ENCODE peak calls at places on chromosomes 11 and 22, in four cellular contexts. G is HL-60, T is K562, F is GM12878. O is an unnamed sample.

GRCh38 chr11:116981216-116981887 is 116.9 kb downstream of the SIK3 start:
- DNase-seq in F (no peak), T (no peak), G (peak), O (no peak)

GRCh38 chr11:129281471-129282268 is 89.5 kb upstream of the ARHGAP32 start:
- DNase-seq in G (no peak), F (no peak), T (no peak), O (no peak)

GRCh38 chr11:34680918-34681554 is 60.1 kb downstream of the EHF start:
- DNase-seq in T (no peak), G (no peak), F (no peak), O (no peak)

GRCh38 chr11:76599041-76600013 is 71.2 kb downstream of the LRRC32 start:
- DNase-seq in G (no peak), F (no peak), T (no peak), O (no peak)

GRCh38 chr11:59263225-59263894 is 50.6 kb upstream of the MPEG1 start:
- DNase-seq in G (no peak), T (no peak), F (no peak), O (no peak)

GRCh38 chr11:88604255-88604654 is 266.7 kb upstream of the CTSC start:
- DNase-seq in T (no peak), G (no peak), F (no peak), O (no peak)

GRCh38 chr11:501001-501682 is 5.9 kb downstream of the RNH1 start:
- DNase-seq in F (no peak), G (no peak), T (no peak), O (peak)

GRCh38 chr11:7597620-7598019 is 75.7 kb downstream of the CYB5R2 start:
- DNase-seq in T (no peak), F (no peak), G (no peak), O (no peak)

GRCh38 chr11:76824980-76825725 is 35.6 kb upstream of the ACER3 start:
- DNase-seq in G (no peak), T (peak), F (no peak), O (no peak)

GRCh38 chr11:69702769-69703510 is 882 bp downstream of the FGF19 start:
- DNase-seq in G (no peak), T (no peak), F (no peak), O (no peak)

GRCh38 chr11:121554552-121554951 is 101.8 kb upstream of the SORL1-AS1 start:
- DNase-seq in F (no peak), T (no peak), G (no peak), O (no peak)

GRCh38 chr22:24937114-24937513 is 9.4 kb downstream of the LHFPL7 start:
- DNase-seq in F (no peak), T (peak), G (no peak), O (no peak)

GRCh38 chr22:25076281-25076680 is 123.4 kb upstream of the CRYBB3 start:
- DNase-seq in T (no peak), F (no peak), G (no peak), O (no peak)

GRCh38 chr11:9231848-9232177 is 33.3 kb downstream of the DENND5A start:
- DNase-seq in T (no peak), G (no peak), F (no peak), O (peak)

GRCh38 chr11:11608783-11609232 is 13.0 kb downstream of the GALNT18 start:
- DNase-seq in G (no peak), T (no peak), F (no peak), O (no peak)

GRCh38 chr11:119860561-119861094 is 131.6 kb upstream of the NECTIN1 start:
- DNase-seq in G (no peak), F (no peak), T (no peak), O (no peak)

GRCh38 chr11:87849216-87849615 is 326.0 kb downstream of the RAB38 start:
- DNase-seq in F (no peak), G (no peak), T (no peak), O (no peak)

GRCh38 chr11:37040921-37041320 is 442.9 kb upstream of the RAG2 start:
- DNase-seq in F (no peak), T (no peak), G (no peak), O (no peak)

GRCh38 chr22:27461470-27461869 is 340.1 kb downstream of the MN1 start:
- DNase-seq in F (no peak), T (no peak), G (no peak), O (no peak)

GRCh38 chr22:38418589-38418988 is 36.4 kb downstream of the KCNJ4 start:
- DNase-seq in F (no peak), G (no peak), T (no peak), O (no peak)

GRCh38 chr11:47234669-47235075 is 13.9 kb downstream of the ACP2 start:
- DNase-seq in F (no peak), T (no peak), G (no peak), O (no peak)

GRCh38 chr11:19648321-19648720 is 64.3 kb upstream of the NAV2 start:
- DNase-seq in F (no peak), G (no peak), T (no peak), O (no peak)

GRCh38 chr11:56977324-56977723 is 11.4 kb upstream of the OR5AK2 start:
- DNase-seq in G (no peak), T (no peak), F (no peak), O (no peak)

GRCh38 chr11:82719316-82719715 is 14.3 kb downstream of the FAM181B start:
- DNase-seq in G (no peak), F (no peak), T (no peak), O (no peak)

GRCh38 chr11:93219440-93219839 is 21.6 kb upstream of the SLC36A4 start:
- DNase-seq in F (no peak), G (no peak), T (no peak), O (no peak)

GRCh38 chr11:2272241-2272945 is 2.0 kb upstream of the ASCL2 start:
- DNase-seq in T (no peak), G (no peak), F (no peak), O (no peak)

GRCh38 chr11:82995276-82995675 is 76.4 kb downstream of the RAB30 start:
- DNase-seq in G (no peak), T (no peak), F (no peak), O (no peak)

GRCh38 chr11:10091314-10092045 is 202.5 kb downstream of the SBF2 start:
- DNase-seq in T (no peak), G (no peak), F (no peak), O (no peak)

GRCh38 chr11:75715688-75716087 is 1.9 kb upstream of the MOGAT2 start:
- DNase-seq in T (no peak), F (no peak), G (no peak), O (no peak)

GRCh38 chr11:99901175-99901574 is 785.9 kb upstream of the ARHGAP42 start:
- DNase-seq in T (no peak), G (no peak), F (no peak), O (no peak)

GRCh38 chr11:22458141-22458540 is 120.0 kb downstream of the SLC17A6 start:
- DNase-seq in F (no peak), G (no peak), T (no peak), O (no peak)

GRCh38 chr11:36289226-36289852 is at the start of gene COMMD9:
- DNase-seq in T (peak), G (peak), F (peak), O (peak)

GRCh38 chr11:104435498-104435897 is 271.6 kb upstream of the PDGFD start:
- DNase-seq in G (no peak), T (peak), F (no peak), O (no peak)
- TF ChIP-seq POLR2AphosphoS5 in G (no peak), T (no peak), F (no peak), O (no peak)

DNA sequence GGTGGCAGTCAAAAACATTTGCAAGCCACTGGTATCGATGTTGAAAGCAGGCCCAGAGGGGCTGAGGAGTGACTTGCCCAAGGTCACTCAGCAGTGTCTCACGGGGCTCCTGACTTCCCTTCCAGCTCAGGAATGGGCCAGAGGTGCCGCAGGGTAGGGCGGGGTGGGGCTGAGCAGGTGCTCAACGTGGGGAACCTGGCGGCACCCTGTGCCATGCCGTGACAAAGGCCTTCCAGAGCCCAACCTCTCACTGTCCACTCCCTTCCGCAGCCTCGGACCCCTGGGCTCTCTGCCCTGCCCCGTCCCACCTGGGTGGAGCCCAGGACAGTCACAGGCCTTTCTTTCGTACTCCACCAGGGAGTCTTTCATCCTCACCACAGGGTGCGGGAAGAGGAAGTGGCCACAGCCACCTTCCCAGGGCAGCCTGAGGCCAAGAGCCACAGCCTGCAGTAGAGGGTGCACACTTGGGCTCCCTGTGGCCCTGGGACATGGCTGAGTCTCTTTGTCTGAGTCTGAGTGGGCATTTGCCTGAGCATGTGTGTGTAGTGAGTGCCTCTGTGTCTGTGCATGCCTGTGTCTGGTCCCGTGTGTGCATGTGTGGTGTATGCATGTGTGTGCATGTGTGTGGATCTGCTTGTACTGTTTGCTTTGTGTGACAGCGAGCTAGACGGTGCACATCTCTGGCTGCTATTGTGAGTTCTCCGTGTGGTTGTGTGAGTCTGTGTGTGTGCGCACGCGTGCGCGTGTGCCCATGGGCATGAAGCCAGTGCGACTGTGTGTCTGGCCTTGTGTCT is 6.0 kb upstream of the LIF start:
- DNase-seq in G (no peak), T (no peak), F (no peak), O (no peak)
- TF ChIP-seq SPI1 in G (peak), T (peak), F (peak), O (peak)

DNA sequence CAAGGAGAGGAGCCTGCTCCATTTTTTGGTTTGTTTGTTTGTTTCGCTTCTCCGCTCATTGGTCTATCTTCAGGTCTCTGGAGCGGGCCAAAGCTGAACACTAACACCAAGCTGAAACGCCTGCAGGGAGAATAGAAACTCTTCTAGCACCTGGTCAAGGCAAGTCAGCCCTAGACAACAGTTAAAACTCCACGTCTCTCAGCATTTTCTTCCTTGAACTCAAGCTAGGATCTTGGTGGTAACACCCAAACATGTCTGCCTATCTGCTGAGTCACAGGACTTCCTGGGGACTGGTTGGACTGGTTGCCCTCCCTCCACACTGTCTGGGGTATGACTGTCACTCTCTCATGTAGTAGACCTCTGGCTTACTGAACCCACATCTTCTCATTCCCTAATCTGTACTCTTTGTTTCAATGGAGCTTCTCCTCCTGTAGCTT is 23.9 kb upstream of the RBFOX2 start:
- DNase-seq in F (no peak), T (peak), G (no peak), O (no peak)
- TF ChIP-seq POLR2AphosphoS5 in F (no peak), T (no peak), G (no peak), O (no peak)

GRCh38 chr11:64207247-64208085 is 945 bp downstream of the FERMT3 start:
- DNase-seq in G (peak), T (peak), F (peak), O (peak)

GRCh38 chr11:64208086-64208795 is 1.7 kb downstream of the FERMT3 start:
- DNase-seq in T (no peak), F (no peak), G (no peak), O (no peak)

GRCh38 chr11:64204464-64204989 is 2.0 kb upstream of the FERMT3 start:
- DNase-seq in T (peak), G (peak), F (peak), O (peak)

GRCh38 chr11:64208796-64209562 is 2.5 kb downstream of the FERMT3 start:
- DNase-seq in T (no peak), G (no peak), F (no peak), O (no peak)

DNA sequence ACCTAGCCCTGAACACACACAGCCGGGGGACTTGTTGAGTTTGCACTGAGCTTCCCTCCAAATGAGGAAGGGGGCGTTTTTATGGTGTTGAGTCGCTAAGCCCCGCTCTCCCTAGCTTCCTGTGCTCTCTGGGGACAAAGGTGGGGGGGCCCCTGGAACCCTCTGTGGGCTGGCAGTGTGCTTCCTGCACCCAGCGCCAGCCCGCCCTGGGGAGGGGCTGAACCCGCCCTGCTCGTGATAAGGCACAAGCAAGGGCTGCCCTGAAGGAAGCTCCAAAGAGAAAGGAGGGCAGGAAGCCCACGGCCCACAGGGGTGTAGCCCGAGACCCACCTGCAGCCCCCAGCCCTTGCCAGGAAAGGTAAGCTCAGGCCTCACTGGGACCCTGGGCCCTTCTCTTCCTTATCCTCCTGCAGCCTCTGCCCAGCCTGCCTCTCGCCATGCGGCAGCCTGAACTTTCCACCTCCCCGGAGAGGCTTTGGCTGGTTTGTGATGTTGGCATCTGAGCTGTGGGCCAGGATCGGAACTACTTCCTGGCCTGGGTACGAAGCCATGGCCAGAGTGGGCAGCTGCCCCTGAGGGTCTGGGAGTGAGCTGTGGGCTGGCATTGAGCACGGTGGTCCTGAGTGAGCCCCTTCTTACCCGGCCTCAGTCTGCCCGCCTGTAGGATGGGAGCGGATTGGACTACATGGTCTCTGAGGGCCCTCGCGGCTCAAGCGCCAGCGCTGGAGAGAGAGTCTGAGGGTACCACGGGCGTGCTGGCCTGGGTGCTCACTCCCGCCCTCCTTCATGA is at the start of gene FERMT3:
- DNase-seq in T (peak), F (peak), G (peak), O (peak)
- TF ChIP-seq SPI1 in T (peak), F (peak), G (peak), O (peak)

GRCh38 chr11:63462126-63462525 is 28.8 kb downstream of the PLAAT5 start:
- DNase-seq in T (no peak), F (no peak), G (no peak), O (no peak)
- TF ChIP-seq POLR2AphosphoS5 in T (no peak), F (no peak), G (no peak), O (no peak)

DNA sequence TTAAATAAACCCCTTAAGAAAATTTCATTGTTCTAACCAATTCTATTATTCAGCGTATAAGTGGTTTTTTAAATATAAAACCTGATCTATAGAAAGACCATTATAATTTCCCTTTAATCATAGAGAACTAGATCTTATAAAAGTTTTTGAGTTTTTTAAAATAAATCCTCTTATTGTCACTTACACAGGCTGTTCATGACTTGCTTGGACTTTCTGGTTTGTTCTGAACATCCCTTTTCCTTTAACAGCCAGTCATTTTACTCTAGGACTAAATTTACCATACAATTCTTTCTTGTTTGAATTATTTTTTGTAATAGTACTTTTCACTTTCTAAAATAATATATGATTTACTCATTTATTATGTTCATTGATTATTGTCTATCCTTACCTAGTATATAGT is 4.7 kb downstream of the NXPE2 start:
- DNase-seq in F (no peak), G (no peak), T (no peak), O (no peak)
- TF ChIP-seq SPI1 in F (no peak), G (no peak), T (no peak), O (no peak)

DNA sequence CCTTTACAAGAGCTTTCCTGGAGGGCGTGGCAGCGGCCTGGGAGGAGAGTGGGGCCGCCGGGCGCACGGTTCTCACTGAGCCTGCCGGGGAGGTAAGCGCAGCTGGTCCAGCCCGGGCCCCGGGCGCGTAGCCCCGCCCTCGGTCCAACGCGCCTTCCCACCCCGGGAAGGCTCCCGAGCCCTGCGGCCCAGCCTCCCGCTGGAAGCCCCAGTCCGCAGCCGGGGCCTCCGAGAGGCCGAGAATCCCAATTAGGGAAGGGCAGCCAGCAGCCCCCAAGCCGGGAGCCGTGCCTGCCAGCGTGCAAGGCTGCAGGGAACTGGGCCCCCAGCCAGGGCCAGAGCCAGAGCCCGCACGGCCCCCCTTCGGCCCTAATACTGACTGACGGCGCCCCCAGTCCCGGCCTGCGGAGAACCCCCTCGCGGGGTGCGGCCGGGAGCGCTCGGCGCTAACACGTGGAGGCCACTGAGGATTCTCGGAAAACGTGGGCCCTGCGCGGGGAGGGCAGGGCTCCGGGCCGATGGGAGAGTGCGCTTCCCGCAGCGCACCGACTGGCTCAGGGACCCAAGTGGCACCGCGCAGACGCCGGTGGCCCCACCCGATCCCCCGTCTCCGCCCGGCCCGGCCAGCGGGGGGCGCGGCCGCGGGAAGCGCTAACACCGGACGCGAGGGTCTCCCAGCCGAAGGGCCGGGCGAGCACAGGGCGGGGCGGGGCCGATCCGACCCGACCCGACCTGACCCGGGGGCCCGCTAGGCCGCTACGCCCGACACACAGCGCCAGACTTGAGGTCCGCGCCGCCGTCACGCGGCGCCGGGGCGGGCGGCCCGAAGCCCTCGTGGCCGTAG is 5.7 kb downstream of the ZFTA start:
- DNase-seq in F (no peak), G (no peak), T (no peak), O (no peak)
- TF ChIP-seq POLR2AphosphoS5 in F (no peak), G (no peak), T (no peak), O (no peak)

O was measured in GM12891.